ENCODE peak calls at places on chromosome X, in nine cellular contexts. One of them, this sample, is unnamed.

GRCh38 chrX:2486476-2487133 is 14.2 kb downstream of the DHRSX start:
- DNase-seq in HepG2: no peak
- DNase-seq in lung: no peak
- DNase-seq in brain microvascular endothelial cell: no peak
- DNase-seq in prostate gland: no peak
- DNase-seq in CD8-positive, alpha-beta T cell: no peak
- DNase-seq in thoracic aorta: no peak
- DNase-seq in right atrium auricular region: no peak
- DNase-seq in RWPE1: no peak
- DNase-seq in this sample: no peak

GRCh38 chrX:140815868-140816267 is 106.3 kb downstream of the LINC00632 start:
- DNase-seq in HepG2: no peak
- DNase-seq in lung: no peak
- DNase-seq in brain microvascular endothelial cell: peak; percentile 12
- DNase-seq in prostate gland: no peak
- DNase-seq in CD8-positive, alpha-beta T cell: no peak
- DNase-seq in thoracic aorta: no peak
- DNase-seq in right atrium auricular region: no peak
- DNase-seq in RWPE1: peak; percentile 5
- DNase-seq in this sample: no peak

GRCh38 chrX:118226060-118226428 is 109.4 kb upstream of the KLHL13 start:
- DNase-seq in HepG2: peak; percentile 1
- DNase-seq in lung: no peak
- DNase-seq in brain microvascular endothelial cell: peak; percentile 3
- DNase-seq in prostate gland: no peak
- DNase-seq in CD8-positive, alpha-beta T cell: no peak
- DNase-seq in thoracic aorta: no peak
- DNase-seq in right atrium auricular region: no peak
- DNase-seq in RWPE1: peak; percentile 38
- DNase-seq in this sample: no peak

GRCh38 chrX:133598596-133599334 is 183.5 kb upstream of the GPC4 start:
- DNase-seq in HepG2: no peak
- DNase-seq in lung: no peak
- DNase-seq in brain microvascular endothelial cell: no peak
- DNase-seq in prostate gland: no peak
- DNase-seq in CD8-positive, alpha-beta T cell: no peak
- DNase-seq in thoracic aorta: no peak
- DNase-seq in right atrium auricular region: no peak
- DNase-seq in RWPE1: no peak
- DNase-seq in this sample: no peak

GRCh38 chrX:48466696-48467095 is 3.4 kb downstream of the SLC38A5 start:
- DNase-seq in HepG2: no peak
- DNase-seq in lung: no peak
- DNase-seq in brain microvascular endothelial cell: no peak
- DNase-seq in prostate gland: no peak
- DNase-seq in CD8-positive, alpha-beta T cell: no peak
- DNase-seq in thoracic aorta: no peak
- DNase-seq in right atrium auricular region: no peak
- DNase-seq in RWPE1: no peak
- DNase-seq in this sample: no peak

GRCh38 chrX:9436812-9437211 is 28.0 kb upstream of the TBL1X start:
- DNase-seq in HepG2: no peak
- DNase-seq in lung: no peak
- DNase-seq in brain microvascular endothelial cell: no peak
- DNase-seq in prostate gland: no peak
- DNase-seq in CD8-positive, alpha-beta T cell: no peak
- DNase-seq in thoracic aorta: no peak
- DNase-seq in right atrium auricular region: no peak
- DNase-seq in RWPE1: no peak
- DNase-seq in this sample: no peak

GRCh38 chrX:1464282-1465131 is 11.8 kb upstream of the ASMTL start:
- DNase-seq in HepG2: no peak
- DNase-seq in lung: peak; percentile 23
- DNase-seq in brain microvascular endothelial cell: no peak
- DNase-seq in prostate gland: no peak
- DNase-seq in CD8-positive, alpha-beta T cell: no peak
- DNase-seq in thoracic aorta: no peak
- DNase-seq in right atrium auricular region: peak; percentile 48
- DNase-seq in RWPE1: no peak
- DNase-seq in this sample: no peak

GRCh38 chrX:65601530-65602281 is 65.7 kb upstream of the MSN start:
- DNase-seq in HepG2: peak; percentile 0
- DNase-seq in lung: peak; percentile 86
- DNase-seq in brain microvascular endothelial cell: peak; percentile 87
- DNase-seq in prostate gland: peak; percentile 58
- DNase-seq in CD8-positive, alpha-beta T cell: peak; percentile 39
- DNase-seq in thoracic aorta: peak; percentile 67
- DNase-seq in right atrium auricular region: peak; percentile 94
- DNase-seq in RWPE1: no peak
- DNase-seq in this sample: no peak

GRCh38 chrX:132837126-132837525 is 121.3 kb downstream of the HS6ST2 start:
- DNase-seq in HepG2: no peak
- DNase-seq in lung: no peak
- DNase-seq in brain microvascular endothelial cell: peak; percentile 27
- DNase-seq in prostate gland: no peak
- DNase-seq in CD8-positive, alpha-beta T cell: no peak
- DNase-seq in thoracic aorta: no peak
- DNase-seq in right atrium auricular region: no peak
- DNase-seq in RWPE1: peak; percentile 26
- DNase-seq in this sample: no peak

GRCh38 chrX:75784689-75785491 is at the start of gene MAGEE2:
- DNase-seq in HepG2: peak; percentile 0
- DNase-seq in lung: no peak
- DNase-seq in brain microvascular endothelial cell: no peak
- DNase-seq in prostate gland: no peak
- DNase-seq in CD8-positive, alpha-beta T cell: no peak
- DNase-seq in thoracic aorta: no peak
- DNase-seq in right atrium auricular region: no peak
- DNase-seq in RWPE1: no peak
- DNase-seq in this sample: no peak

GRCh38 chrX:70029790-70030189 is 19.9 kb downstream of the AWAT2 start:
- DNase-seq in HepG2: no peak
- DNase-seq in lung: no peak
- DNase-seq in brain microvascular endothelial cell: no peak
- DNase-seq in prostate gland: no peak
- DNase-seq in CD8-positive, alpha-beta T cell: no peak
- DNase-seq in thoracic aorta: no peak
- DNase-seq in right atrium auricular region: no peak
- DNase-seq in RWPE1: no peak
- DNase-seq in this sample: no peak

GRCh38 chrX:100478714-100479113 is 68.6 kb upstream of the PCDH19 start:
- DNase-seq in HepG2: no peak
- DNase-seq in lung: no peak
- DNase-seq in brain microvascular endothelial cell: no peak
- DNase-seq in prostate gland: no peak
- DNase-seq in CD8-positive, alpha-beta T cell: no peak
- DNase-seq in thoracic aorta: no peak
- DNase-seq in right atrium auricular region: no peak
- DNase-seq in RWPE1: no peak
- DNase-seq in this sample: no peak

GRCh38 chrX:23737413-23737812 is 5.7 kb downstream of the ACOT9 start:
- DNase-seq in HepG2: no peak
- DNase-seq in lung: no peak
- DNase-seq in brain microvascular endothelial cell: no peak
- DNase-seq in prostate gland: no peak
- DNase-seq in CD8-positive, alpha-beta T cell: no peak
- DNase-seq in thoracic aorta: no peak
- DNase-seq in right atrium auricular region: no peak
- DNase-seq in RWPE1: no peak
- DNase-seq in this sample: no peak

GRCh38 chrX:139600105-139600504 is 69.6 kb downstream of the F9 start:
- DNase-seq in HepG2: no peak
- DNase-seq in lung: no peak
- DNase-seq in brain microvascular endothelial cell: no peak
- DNase-seq in prostate gland: no peak
- DNase-seq in CD8-positive, alpha-beta T cell: no peak
- DNase-seq in thoracic aorta: no peak
- DNase-seq in right atrium auricular region: no peak
- DNase-seq in RWPE1: no peak
- DNase-seq in this sample: no peak

GRCh38 chrX:12060489-12061260 is 77.6 kb upstream of the FRMPD4 start:
- DNase-seq in HepG2: no peak
- DNase-seq in lung: no peak
- DNase-seq in brain microvascular endothelial cell: no peak
- DNase-seq in prostate gland: no peak
- DNase-seq in CD8-positive, alpha-beta T cell: no peak
- DNase-seq in thoracic aorta: no peak
- DNase-seq in right atrium auricular region: no peak
- DNase-seq in RWPE1: no peak
- DNase-seq in this sample: no peak

GRCh38 chrX:68570598-68570997 is 71.7 kb downstream of the YIPF6 start:
- DNase-seq in HepG2: no peak
- DNase-seq in lung: no peak
- DNase-seq in brain microvascular endothelial cell: no peak
- DNase-seq in prostate gland: no peak
- DNase-seq in CD8-positive, alpha-beta T cell: no peak
- DNase-seq in thoracic aorta: no peak
- DNase-seq in right atrium auricular region: no peak
- DNase-seq in RWPE1: no peak
- DNase-seq in this sample: no peak

GRCh38 chrX:140572724-140573123 is 67.9 kb upstream of the SOX3 start:
- DNase-seq in HepG2: peak; percentile 7
- DNase-seq in lung: peak; percentile 43
- DNase-seq in brain microvascular endothelial cell: peak; percentile 8
- DNase-seq in prostate gland: no peak
- DNase-seq in CD8-positive, alpha-beta T cell: no peak
- DNase-seq in thoracic aorta: no peak
- DNase-seq in right atrium auricular region: no peak
- DNase-seq in RWPE1: peak; percentile 1
- DNase-seq in this sample: peak; percentile 54

GRCh38 chrX:40952855-40953254 is 132.4 kb upstream of the USP9X start:
- DNase-seq in HepG2: no peak
- DNase-seq in lung: no peak
- DNase-seq in brain microvascular endothelial cell: no peak
- DNase-seq in prostate gland: no peak
- DNase-seq in CD8-positive, alpha-beta T cell: no peak
- DNase-seq in thoracic aorta: no peak
- DNase-seq in right atrium auricular region: no peak
- DNase-seq in RWPE1: no peak
- DNase-seq in this sample: no peak

GRCh38 chrX:18758166-18758932 is 50.9 kb downstream of the PPEF1 start:
- DNase-seq in HepG2: no peak
- DNase-seq in lung: no peak
- DNase-seq in brain microvascular endothelial cell: no peak
- DNase-seq in prostate gland: no peak
- DNase-seq in CD8-positive, alpha-beta T cell: no peak
- DNase-seq in thoracic aorta: no peak
- DNase-seq in right atrium auricular region: no peak
- DNase-seq in RWPE1: no peak
- DNase-seq in this sample: no peak

GRCh38 chrX:96619588-96619987 is 65.1 kb upstream of the DIAPH2 start:
- DNase-seq in HepG2: no peak
- DNase-seq in lung: no peak
- DNase-seq in brain microvascular endothelial cell: no peak
- DNase-seq in prostate gland: no peak
- DNase-seq in CD8-positive, alpha-beta T cell: no peak
- DNase-seq in thoracic aorta: no peak
- DNase-seq in right atrium auricular region: no peak
- DNase-seq in RWPE1: no peak
- DNase-seq in this sample: no peak

GRCh38 chrX:24306430-24306829 is 7.4 kb downstream of the SUPT20HL2 start:
- DNase-seq in HepG2: peak; percentile 21
- DNase-seq in lung: no peak
- DNase-seq in brain microvascular endothelial cell: no peak
- DNase-seq in prostate gland: no peak
- DNase-seq in CD8-positive, alpha-beta T cell: no peak
- DNase-seq in thoracic aorta: no peak
- DNase-seq in right atrium auricular region: no peak
- DNase-seq in RWPE1: no peak
- DNase-seq in this sample: peak; percentile 9

GRCh38 chrX:48945517-48946348 is 11.7 kb downstream of the OTUD5 start:
- DNase-seq in HepG2: peak; percentile 40
- DNase-seq in lung: peak; percentile 52
- DNase-seq in brain microvascular endothelial cell: peak; percentile 37
- DNase-seq in prostate gland: peak; percentile 19
- DNase-seq in CD8-positive, alpha-beta T cell: no peak
- DNase-seq in thoracic aorta: no peak
- DNase-seq in right atrium auricular region: no peak
- DNase-seq in RWPE1: peak; percentile 26
- DNase-seq in this sample: peak; percentile 25

GRCh38 chrX:95058815-95059214 is 1384.8 kb downstream of the FAM133A start:
- DNase-seq in HepG2: no peak
- DNase-seq in lung: no peak
- DNase-seq in brain microvascular endothelial cell: no peak
- DNase-seq in prostate gland: no peak
- DNase-seq in CD8-positive, alpha-beta T cell: no peak
- DNase-seq in thoracic aorta: no peak
- DNase-seq in right atrium auricular region: no peak
- DNase-seq in RWPE1: peak; percentile 1
- DNase-seq in this sample: no peak

GRCh38 chrX:7191681-7192110 is 43.7 kb upstream of the PUDP start:
- DNase-seq in HepG2: peak; percentile 5
- DNase-seq in lung: no peak
- DNase-seq in brain microvascular endothelial cell: no peak
- DNase-seq in prostate gland: no peak
- DNase-seq in CD8-positive, alpha-beta T cell: no peak
- DNase-seq in thoracic aorta: no peak
- DNase-seq in right atrium auricular region: no peak
- DNase-seq in RWPE1: no peak
- DNase-seq in this sample: no peak
- TF ChIP-seq CTCF in HepG2: peak; percentile 39
- TF ChIP-seq CTCF in lung: no peak
- TF ChIP-seq CTCF in brain microvascular endothelial cell: peak; percentile 28
- TF ChIP-seq CTCF in prostate gland: no peak
- TF ChIP-seq CTCF in CD8-positive, alpha-beta T cell: no peak
- TF ChIP-seq CTCF in thoracic aorta: no peak
- TF ChIP-seq CTCF in right atrium auricular region: no peak
- TF ChIP-seq CTCF in RWPE1: no peak
- TF ChIP-seq CTCF in this sample: peak; percentile 35

GRCh38 chrX:147923605-147924004 is 11.9 kb downstream of the FMR1 start:
- DNase-seq in HepG2: no peak
- DNase-seq in lung: no peak
- DNase-seq in brain microvascular endothelial cell: no peak
- DNase-seq in prostate gland: no peak
- DNase-seq in CD8-positive, alpha-beta T cell: no peak
- DNase-seq in thoracic aorta: no peak
- DNase-seq in right atrium auricular region: no peak
- DNase-seq in RWPE1: no peak
- DNase-seq in this sample: no peak
- TF ChIP-seq CTCF in HepG2: no peak
- TF ChIP-seq CTCF in lung: no peak
- TF ChIP-seq CTCF in brain microvascular endothelial cell: no peak
- TF ChIP-seq CTCF in prostate gland: no peak
- TF ChIP-seq CTCF in CD8-positive, alpha-beta T cell: no peak
- TF ChIP-seq CTCF in thoracic aorta: no peak
- TF ChIP-seq CTCF in right atrium auricular region: no peak
- TF ChIP-seq CTCF in RWPE1: no peak
- TF ChIP-seq CTCF in this sample: no peak

GRCh38 chrX:16212436-16212835 is 45.2 kb downstream of the MAGEB17 start:
- DNase-seq in HepG2: peak; percentile 0
- DNase-seq in lung: no peak
- DNase-seq in brain microvascular endothelial cell: peak; percentile 32
- DNase-seq in prostate gland: no peak
- DNase-seq in CD8-positive, alpha-beta T cell: no peak
- DNase-seq in thoracic aorta: no peak
- DNase-seq in right atrium auricular region: no peak
- DNase-seq in RWPE1: no peak
- DNase-seq in this sample: no peak
- TF ChIP-seq CTCF in HepG2: peak; percentile 39
- TF ChIP-seq CTCF in lung: no peak
- TF ChIP-seq CTCF in brain microvascular endothelial cell: peak; percentile 62
- TF ChIP-seq CTCF in prostate gland: no peak
- TF ChIP-seq CTCF in CD8-positive, alpha-beta T cell: no peak
- TF ChIP-seq CTCF in thoracic aorta: no peak
- TF ChIP-seq CTCF in right atrium auricular region: no peak
- TF ChIP-seq CTCF in RWPE1: no peak
- TF ChIP-seq CTCF in this sample: peak; percentile 40

GRCh38 chrX:149510386-149510785 is 5.3 kb upstream of the IDS start:
- DNase-seq in HepG2: no peak
- DNase-seq in lung: no peak
- DNase-seq in brain microvascular endothelial cell: no peak
- DNase-seq in prostate gland: no peak
- DNase-seq in CD8-positive, alpha-beta T cell: no peak
- DNase-seq in thoracic aorta: no peak
- DNase-seq in right atrium auricular region: no peak
- DNase-seq in RWPE1: no peak
- DNase-seq in this sample: no peak
- TF ChIP-seq CTCF in HepG2: no peak
- TF ChIP-seq CTCF in lung: no peak
- TF ChIP-seq CTCF in brain microvascular endothelial cell: peak; percentile 40
- TF ChIP-seq CTCF in prostate gland: no peak
- TF ChIP-seq CTCF in CD8-positive, alpha-beta T cell: no peak
- TF ChIP-seq CTCF in thoracic aorta: peak; percentile 30
- TF ChIP-seq CTCF in right atrium auricular region: no peak
- TF ChIP-seq CTCF in RWPE1: no peak
- TF ChIP-seq CTCF in this sample: peak; percentile 52

This sample was measured in neural crest cell.